ENCODE peak calls at places on chromosomes 7 and 10, in four cellular contexts. U is AG04450; O is substantia nigra; D is CD4-positive, alpha-beta T cell. R is an unnamed sample.

GRCh38 chr10:132429281-132430230 is 32.6 kb downstream of the PWWP2B start:
- DNase-seq in U (no peak), O (no peak), D (no peak), R (peak; percentile 67)

GRCh38 chr10:19782430-19783089 is 33.7 kb upstream of the PLXDC2 start:
- DNase-seq in U (no peak), O (no peak), D (no peak), R (no peak)

GRCh38 chr10:22986771-22987542 is 59.1 kb downstream of the ARMC3 start:
- DNase-seq in U (peak; percentile 1), O (no peak), D (no peak), R (no peak)

GRCh38 chr7:98133621-98134266 is 27.1 kb downstream of the LMTK2 start:
- DNase-seq in U (no peak), O (no peak), D (no peak), R (no peak)

GRCh38 chr7:68432585-68432984 is 1165.7 kb upstream of the AUTS2 start:
- DNase-seq in U (no peak), O (no peak), D (no peak), R (no peak)

GRCh38 chr10:11682896-11683295 is 59.3 kb upstream of the ECHDC3 start:
- DNase-seq in U (no peak), O (no peak), D (no peak), R (no peak)

GRCh38 chr7:106285801-106286492 is 1.2 kb upstream of the NAMPT start:
- DNase-seq in U (no peak), O (no peak), D (no peak), R (no peak)

GRCh38 chr7:139118803-139119485 is 9.4 kb upstream of the ZC3HAV1 start:
- DNase-seq in U (no peak), O (no peak), D (no peak), R (no peak)

GRCh38 chr10:124145109-124145860 is 51.9 kb upstream of the CHST15 start:
- DNase-seq in U (no peak), O (no peak), D (no peak), R (no peak)

GRCh38 chr10:70053212-70053895 is 708 bp downstream of the MACROH2A2 start:
- DNase-seq in U (no peak), O (no peak), D (no peak), R (no peak)

GRCh38 chr7:138843632-138844580 is 45.9 kb upstream of the ATP6V0A4 start:
- DNase-seq in U (no peak), O (no peak), D (no peak), R (no peak)

GRCh38 chr7:25282194-25282593 is 53.9 kb upstream of the NPVF start:
- DNase-seq in U (no peak), O (no peak), D (no peak), R (no peak)

GRCh38 chr7:33903770-33904679 is 1.3 kb upstream of the BMPER start:
- DNase-seq in U (no peak), O (no peak), D (no peak), R (peak; percentile 75)

GRCh38 chr7:94375713-94376112 is 19.0 kb upstream of the COL1A2 start:
- DNase-seq in U (peak; percentile 94), O (no peak), D (no peak), R (no peak)

GRCh38 chr7:123282181-123282580 is 82.4 kb upstream of the SLC13A1 start:
- DNase-seq in U (no peak), O (no peak), D (no peak), R (no peak)

GRCh38 chr7:43785425-43785824 is 26.9 kb downstream of the BLVRA start:
- DNase-seq in U (peak; percentile 60), O (no peak), D (no peak), R (no peak)

GRCh38 chr7:131538791-131539179 is 17.6 kb downstream of the PODXL start:
- DNase-seq in U (no peak), O (no peak), D (no peak), R (no peak)

GRCh38 chr10:24891823-24892222 is 60.6 kb downstream of the PRTFDC1 start:
- DNase-seq in U (peak; percentile 72), O (no peak), D (no peak), R (no peak)

GRCh38 chr7:128879939-128880746 is 17.5 kb downstream of the ATP6V1F start:
- DNase-seq in U (no peak), O (peak; percentile 57), D (no peak), R (peak; percentile 24)

GRCh38 chr7:73905360-73905759 is 44.4 kb downstream of the TMEM270 start:
- DNase-seq in U (no peak), O (no peak), D (no peak), R (no peak)

GRCh38 chr7:156543699-156544098 is 96.9 kb upstream of the RNF32 start:
- DNase-seq in U (no peak), O (no peak), D (no peak), R (no peak)

GRCh38 chr10:5470062-5470751 is 29.2 kb downstream of the CALML5 start:
- DNase-seq in U (no peak), O (no peak), D (no peak), R (no peak)
- H3K27ac ChIP-seq in U (no peak overlapping the region), O (no peak overlapping the region), D (no peak overlapping the region), R (no peak overlapping the region)

GRCh38 chr10:50604049-50604640 is 19.6 kb downstream of the SGMS1 start:
- DNase-seq in U (no peak), O (no peak), D (no peak), R (no peak)
- H3K27ac ChIP-seq in U (no peak overlapping the region), O (peak overlapping the region; percentile 14), D (no peak overlapping the region), R (peak overlapping the region; percentile 16)

GRCh38 chr7:134707663-134708383 is 61.2 kb downstream of the BPGM start:
- DNase-seq in U (no peak), O (no peak), D (no peak), R (no peak)

GRCh38 chr7:134709197-134709596 is 62.5 kb downstream of the BPGM start:
- DNase-seq in U (no peak), O (no peak), D (no peak), R (no peak)

GRCh38 chr7:134710511-134710853 is 63.8 kb downstream of the BPGM start:
- DNase-seq in U (no peak), O (no peak), D (no peak), R (no peak)

GRCh38 chr7:134706468-134706867 is 59.8 kb downstream of the BPGM start:
- DNase-seq in U (no peak), O (no peak), D (no peak), R (no peak)

GRCh38 chr7:134708692-134709091 is 62.0 kb downstream of the BPGM start:
- DNase-seq in U (no peak), O (no peak), D (no peak), R (no peak)
- H3K27ac ChIP-seq in U (no peak overlapping the region), O (no peak overlapping the region), D (no peak overlapping the region), R (no peak overlapping the region)

GRCh38 chr7:142542097-142542496 is 207.2 kb upstream of the PRSS1 start:
- DNase-seq in U (no peak), O (no peak), D (no peak), R (no peak)
- H3K27ac ChIP-seq in U (no peak overlapping the region), O (no peak overlapping the region), D (no peak overlapping the region), R (no peak overlapping the region)

GRCh38 chr7:69953319-69954067 is 355.2 kb downstream of the AUTS2 start:
- DNase-seq in U (no peak), O (no peak), D (no peak), R (no peak)
- H3K27ac ChIP-seq in U (no peak overlapping the region), O (no peak overlapping the region), D (no peak overlapping the region), R (no peak overlapping the region)

GRCh38 chr10:33302188-33302829 is 32.2 kb downstream of the NRP1 start:
- DNase-seq in U (no peak), O (no peak), D (no peak), R (no peak)

GRCh38 chr10:33298893-33299292 is 35.6 kb downstream of the NRP1 start:
- DNase-seq in U (no peak), O (no peak), D (no peak), R (no peak)

GRCh38 chr10:33303988-33304387 is 30.5 kb downstream of the NRP1 start:
- DNase-seq in U (no peak), O (no peak), D (no peak), R (no peak)

GRCh38 chr10:33298110-33298509 is 36.4 kb downstream of the NRP1 start:
- DNase-seq in U (no peak), O (no peak), D (no peak), R (no peak)

GRCh38 chr10:33301097-33301789 is 33.2 kb downstream of the NRP1 start:
- DNase-seq in U (no peak), O (no peak), D (no peak), R (no peak)
- H3K27ac ChIP-seq in U (no peak overlapping the region), O (no peak overlapping the region), D (no peak overlapping the region), R (no peak overlapping the region)

GRCh38 chr7:20441886-20442505 is 111.3 kb downstream of the ITGB8 start:
- DNase-seq in U (no peak), O (no peak), D (no peak), R (no peak)

GRCh38 chr7:20439786-20440185 is 109.1 kb downstream of the ITGB8 start:
- DNase-seq in U (no peak), O (no peak), D (no peak), R (no peak)

GRCh38 chr7:20441346-20441745 is 110.6 kb downstream of the ITGB8 start:
- DNase-seq in U (no peak), O (no peak), D (no peak), R (no peak)

GRCh38 chr7:20439384-20439783 is 108.7 kb downstream of the ITGB8 start:
- DNase-seq in U (no peak), O (no peak), D (no peak), R (no peak)

GRCh38 chr7:20440472-20441105 is 109.9 kb downstream of the ITGB8 start:
- DNase-seq in U (peak; percentile 20), O (peak; percentile 13), D (no peak), R (no peak)
- H3K27ac ChIP-seq in U (no peak overlapping the region), O (no peak overlapping the region), D (no peak overlapping the region), R (no peak overlapping the region)

GRCh38 chr7:857661-858060 is 18.7 kb upstream of the GET4 start:
- DNase-seq in U (no peak), O (no peak), D (no peak), R (no peak)
- H3K27ac ChIP-seq in U (no peak overlapping the region), O (no peak overlapping the region), D (no peak overlapping the region), R (no peak overlapping the region)